ENCODE peak calls at places on chromosome 7, in nine cellular contexts. M is activated CD4-positive, alpha-beta T cell treated with anti-CD3 and anti-CD28 coated beads for 48 hours; T is kidney glomerular epithelial cell; I is aorta; Y is NB4; A is naive thymus-derived CD8-positive, alpha-beta T cell; Q is CD8-positive, alpha-beta T cell; G is epithelial cell of esophagus; F is progenitor cell of endocrine pancreas. W is an unnamed sample.

GRCh38 chr7:98151884-98152283 is 45.2 kb downstream of the LMTK2 start:
- DNase-seq in G (no peak), A (no peak), T (no peak), M (no peak), F (no peak), Q (no peak), Y (no peak), I (no peak), W (no peak)

GRCh38 chr7:18547509-18548187 is 52.1 kb downstream of the HDAC9 start:
- DNase-seq in Y (no peak), T (no peak), I (no peak), A (no peak), M (no peak), Q (no peak), G (no peak), F (no peak), W (no peak)

GRCh38 chr7:17849504-17849903 is 90.8 kb downstream of the SNX13 start:
- DNase-seq in M (no peak), F (no peak), G (no peak), Y (no peak), A (no peak), T (peak), Q (no peak), I (no peak), W (no peak)

GRCh38 chr7:43884209-43884608 is 14.9 kb upstream of the MRPS24 start:
- DNase-seq in T (no peak), I (no peak), Q (no peak), G (no peak), M (no peak), A (no peak), F (no peak), Y (no peak), W (no peak)

GRCh38 chr7:96727534-96728088 is 18.0 kb upstream of the SEM1 start:
- DNase-seq in F (no peak), Y (no peak), Q (no peak), T (no peak), A (no peak), M (no peak), I (no peak), G (peak), W (no peak)

GRCh38 chr7:8277394-8277982 is 15.5 kb upstream of the ICA1 start:
- DNase-seq in Q (no peak), F (no peak), T (no peak), A (no peak), M (no peak), I (no peak), Y (peak), G (peak), W (peak)

GRCh38 chr7:134845461-134845860 is 66.0 kb downstream of the CALD1 start:
- DNase-seq in A (no peak), Q (no peak), I (no peak), Y (no peak), G (peak), M (peak), F (no peak), T (no peak), W (peak)

GRCh38 chr7:4960363-4960762 is 1.4 kb upstream of the MMD2 start:
- DNase-seq in I (peak), Y (no peak), F (no peak), A (no peak), M (no peak), Q (no peak), T (no peak), G (no peak), W (no peak)

GRCh38 chr7:140734096-140734495 is 37.6 kb downstream of the NDUFB2 start:
- DNase-seq in Q (no peak), T (no peak), I (no peak), M (no peak), F (no peak), A (no peak), G (no peak), Y (no peak), W (no peak)

GRCh38 chr7:137994091-137994688 is 7.7 kb downstream of the CREB3L2 start:
- DNase-seq in T (peak), F (no peak), Q (no peak), M (no peak), I (no peak), A (no peak), Y (no peak), G (no peak), W (no peak)

GRCh38 chr7:134315679-134316538 is 821 bp downstream of the SLC35B4 start:
- DNase-seq in I (no peak), Y (no peak), A (no peak), F (no peak), M (no peak), Q (peak), G (peak), T (peak), W (no peak)

GRCh38 chr7:17233643-17234397 is 64.6 kb upstream of the AHR start:
- DNase-seq in Q (peak), T (peak), F (no peak), A (no peak), G (no peak), Y (peak), M (peak), I (no peak), W (peak)

W was measured in MCF 10A.